ENCODE peak calls at places on chromosomes 7 and 10, in seven cellular contexts. A is brain microvascular endothelial cell, K is tibial artery, Q is A549, P is BJ, X is HepG2, H is neural progenitor cell. L is an unnamed sample.

GRCh38 chr10:131748831-131749766 is 151.7 kb upstream of the PPP2R2D start:
- DNase-seq in A (no peak), P (no peak), Q (no peak), X (peak), H (peak), K (no peak), L (peak)

GRCh38 chr10:116787018-116787674 is 44.8 kb upstream of the HSPA12A start:
- DNase-seq in H (no peak), X (no peak), A (no peak), Q (no peak), P (no peak), K (no peak), L (no peak)

GRCh38 chr10:23917251-23917908 is 291.6 kb upstream of the KIAA1217 start:
- DNase-seq in P (no peak), H (no peak), Q (no peak), X (no peak), K (no peak), A (no peak), L (no peak)

GRCh38 chr7:114107522-114107921 is 188.7 kb upstream of the PPP1R3A start:
- DNase-seq in Q (no peak), K (no peak), P (no peak), A (no peak), X (no peak), H (no peak), L (no peak)

GRCh38 chr7:101235050-101235449 is 2.6 kb downstream of the CLDN15 start:
- DNase-seq in P (no peak), A (no peak), K (no peak), X (peak), Q (peak), H (peak), L (peak)

GRCh38 chr10:86164216-86164774 is 202.3 kb downstream of the GRID1 start:
- DNase-seq in H (no peak), Q (no peak), X (peak), A (no peak), P (no peak), K (peak), L (no peak)

GRCh38 chr10:106931159-106931852 is 233.2 kb downstream of the SORCS1 start:
- DNase-seq in K (peak), X (peak), Q (no peak), A (no peak), H (no peak), P (no peak), L (no peak)

GRCh38 chr10:60403168-60403873 is 13.6 kb upstream of the ANK3 start:
- DNase-seq in Q (no peak), K (no peak), A (no peak), P (no peak), X (no peak), H (no peak), L (no peak)

GRCh38 chr7:108299251-108300014 is 156.8 kb downstream of the NRCAM start:
- DNase-seq in A (peak), P (peak), H (no peak), X (no peak), K (no peak), Q (peak), L (no peak)

GRCh38 chr10:339038-339391 is 203.8 kb downstream of the ZMYND11 start:
- DNase-seq in Q (no peak), K (no peak), H (no peak), A (no peak), X (no peak), P (no peak), L (no peak)

GRCh38 chr10:20084451-20084850 is 268.2 kb downstream of the PLXDC2 start:
- DNase-seq in K (no peak), P (no peak), Q (no peak), X (no peak), A (no peak), H (no peak), L (no peak)

GRCh38 chr10:122267849-122268737 is 3.0 kb upstream of the BTBD16 start:
- DNase-seq in P (no peak), Q (peak), X (peak), A (peak), K (peak), H (peak), L (no peak)

GRCh38 chr10:72509206-72509799 is 116.6 kb downstream of the MICU1 start:
- DNase-seq in Q (no peak), H (no peak), K (no peak), X (no peak), A (no peak), P (no peak), L (no peak)

GRCh38 chr7:45920543-45921380 is at the start of gene IGFBP3:
- DNase-seq in H (peak), Q (peak), A (no peak), K (peak), X (no peak), P (no peak), L (peak)

GRCh38 chr10:94006591-94007550 is 13.1 kb downstream of the PLCE1 start:
- DNase-seq in X (no peak), K (no peak), A (peak), Q (peak), P (peak), H (no peak), L (peak)

GRCh38 chr10:59393349-59393748 is 31.0 kb upstream of the FAM13C start:
- DNase-seq in H (no peak), P (no peak), K (no peak), X (no peak), Q (no peak), A (peak), L (no peak)

GRCh38 chr7:151188252-151188542 is 1.1 kb upstream of the ASB10 start:
- DNase-seq in P (no peak), H (no peak), Q (no peak), K (no peak), X (no peak), A (no peak), L (no peak)

GRCh38 chr10:132665946-132666732 is 119.8 kb downstream of the NKX6-2 start:
- DNase-seq in A (peak), K (no peak), H (no peak), P (peak), X (no peak), Q (peak), L (no peak)

GRCh38 chr10:132764108-132764507 is 21.8 kb downstream of the NKX6-2 start:
- DNase-seq in H (no peak), K (no peak), P (no peak), X (no peak), Q (no peak), A (no peak), L (no peak)

GRCh38 chr7:83077328-83077727 is 85.4 kb downstream of the PCLO start:
- DNase-seq in P (no peak), H (no peak), Q (no peak), X (no peak), K (no peak), A (peak), L (no peak)

GRCh38 chr7:41051525-41051924 is 651.4 kb downstream of the INHBA start:
- DNase-seq in Q (no peak), K (no peak), H (peak), P (no peak), X (no peak), A (no peak), L (no peak)

GRCh38 chr7:6604458-6604857 is 11.0 kb upstream of the ZNF853 start:
- DNase-seq in A (no peak), Q (no peak), X (no peak), H (no peak), P (no peak), K (no peak), L (no peak)

GRCh38 chr10:52312999-52313349 is 1.1 kb upstream of the DKK1 start:
- DNase-seq in A (no peak), P (no peak), K (no peak), H (peak), Q (peak), X (no peak), L (no peak)

GRCh38 chr10:73909716-73910115 is 1.2 kb upstream of the PLAU start:
- DNase-seq in P (no peak), A (no peak), H (no peak), K (no peak), Q (no peak), X (no peak), L (no peak)

GRCh38 chr10:59977486-59977885 is 71.1 kb upstream of the CCDC6 start:
- DNase-seq in Q (no peak), P (no peak), K (no peak), H (no peak), A (no peak), X (no peak), L (no peak)

DNA sequence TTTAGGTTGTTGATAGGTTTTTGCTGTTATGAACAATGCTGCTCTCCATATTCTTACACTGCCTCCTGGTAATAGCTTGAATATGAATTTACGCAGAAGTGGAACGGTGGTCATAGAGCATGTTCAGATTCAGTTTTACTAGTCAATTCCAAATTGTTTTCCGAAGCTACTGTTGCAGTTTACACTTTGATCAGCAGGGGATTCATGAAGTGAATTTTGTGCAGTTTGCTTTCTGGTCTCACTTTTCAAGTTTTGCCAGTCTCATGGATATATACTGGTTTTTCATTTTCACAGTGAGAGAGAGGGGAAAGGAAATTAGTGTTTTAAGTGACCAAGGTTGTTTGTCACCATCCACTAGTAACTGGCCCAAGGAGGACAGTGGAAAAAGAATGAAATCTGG is 171.3 kb downstream of the PRKCQ start:
- DNase-seq in K (no peak), H (no peak), P (no peak), Q (no peak), X (no peak), A (no peak), L (no peak)
- TF ChIP-seq CTCF in K (no peak), H (peak), P (no peak), Q (no peak), X (no peak), A (no peak), L (no peak)

GRCh38 chr10:100208271-100208670 is 21.1 kb downstream of the CHUK start:
- DNase-seq in X (no peak), Q (no peak), H (no peak), A (no peak), K (no peak), P (no peak), L (no peak)

GRCh38 chr10:100204370-100204769 is 18.5 kb upstream of the ERLIN1 start:
- DNase-seq in H (no peak), K (no peak), Q (no peak), P (no peak), X (no peak), A (no peak), L (no peak)

DNA sequence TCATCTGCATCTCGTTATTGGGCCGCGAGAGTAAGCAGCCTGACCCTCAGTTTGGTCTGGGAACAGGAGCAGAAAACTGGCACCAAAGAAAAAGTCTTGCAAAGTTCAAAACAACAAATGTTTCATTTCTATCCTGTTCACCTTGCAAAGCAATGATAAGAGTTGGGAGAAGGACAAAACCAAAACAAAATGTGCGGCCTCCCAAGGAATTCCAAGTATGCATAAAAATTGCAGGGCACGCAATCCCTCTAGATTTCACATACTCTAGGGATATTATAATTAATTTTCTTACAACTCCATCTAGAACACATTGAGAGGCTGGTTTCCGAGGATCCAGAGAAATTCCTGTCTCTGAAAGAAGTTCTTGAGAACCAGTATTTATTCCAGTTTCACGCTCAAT is 20.1 kb downstream of the CHUK start:
- DNase-seq in H (no peak), P (no peak), Q (no peak), K (no peak), X (no peak), A (peak), L (no peak)
- H3K4me3 ChIP-seq in H (no peak), P (no peak), Q (no peak), K (no peak), X (no peak), A (no peak), L (no peak)

GRCh38 chr7:116801092-116801710 is 61.2 kb upstream of the CAPZA2 start:
- DNase-seq in P (no peak), A (peak), K (no peak), H (no peak), X (peak), Q (peak), L (no peak)

GRCh38 chr7:116802144-116802747 is 60.1 kb upstream of the CAPZA2 start:
- DNase-seq in A (no peak), K (no peak), P (peak), X (no peak), H (peak), Q (no peak), L (no peak)

GRCh38 chr7:116804459-116804858 is 57.9 kb upstream of the CAPZA2 start:
- DNase-seq in A (no peak), P (no peak), H (no peak), Q (peak), X (peak), K (no peak), L (no peak)

GRCh38 chr7:116800594-116800993 is 61.8 kb upstream of the CAPZA2 start:
- DNase-seq in K (no peak), Q (no peak), H (no peak), P (no peak), X (no peak), A (no peak), L (no peak)

GRCh38 chr7:116802784-116803183 is 59.6 kb upstream of the CAPZA2 start:
- DNase-seq in K (no peak), A (peak), X (peak), Q (peak), P (peak), H (peak), L (peak)
- TF ChIP-seq CTCF in K (peak), A (peak), X (peak), Q (peak), P (peak), H (peak), L (peak)

GRCh38 chr7:64795176-64795575 is 948 bp downstream of the ZNF138 start:
- DNase-seq in X (no peak), Q (no peak), P (no peak), K (no peak), H (peak), A (no peak), L (no peak)
- H3K4me3 ChIP-seq in X (peak), Q (peak), P (peak), K (peak), H (peak), A (peak), L (no peak)

GRCh38 chr10:46523119-46523880 is 33.2 kb downstream of the GPRIN2 start:
- DNase-seq in Q (peak), A (no peak), H (no peak), X (no peak), P (no peak), K (peak), L (peak)
- TF ChIP-seq CTCF in Q (no peak), A (no peak), H (no peak), X (no peak), P (no peak), K (no peak), L (no peak)

GRCh38 chr10:5694573-5694972 is 9.9 kb downstream of the TASOR2 start:
- DNase-seq in A (no peak), X (no peak), K (no peak), P (no peak), Q (no peak), H (no peak), L (no peak)

GRCh38 chr10:5688587-5688986 is 3.9 kb downstream of the TASOR2 start:
- DNase-seq in P (no peak), X (no peak), K (no peak), Q (no peak), H (no peak), A (no peak), L (no peak)

GRCh38 chr10:5697342-5697741 is 12.7 kb downstream of the TASOR2 start:
- DNase-seq in H (no peak), A (no peak), X (no peak), Q (no peak), K (no peak), P (no peak), L (no peak)

GRCh38 chr10:5691786-5692185 is 7.1 kb downstream of the TASOR2 start:
- DNase-seq in K (no peak), A (no peak), X (no peak), Q (no peak), P (no peak), H (no peak), L (no peak)

DNA sequence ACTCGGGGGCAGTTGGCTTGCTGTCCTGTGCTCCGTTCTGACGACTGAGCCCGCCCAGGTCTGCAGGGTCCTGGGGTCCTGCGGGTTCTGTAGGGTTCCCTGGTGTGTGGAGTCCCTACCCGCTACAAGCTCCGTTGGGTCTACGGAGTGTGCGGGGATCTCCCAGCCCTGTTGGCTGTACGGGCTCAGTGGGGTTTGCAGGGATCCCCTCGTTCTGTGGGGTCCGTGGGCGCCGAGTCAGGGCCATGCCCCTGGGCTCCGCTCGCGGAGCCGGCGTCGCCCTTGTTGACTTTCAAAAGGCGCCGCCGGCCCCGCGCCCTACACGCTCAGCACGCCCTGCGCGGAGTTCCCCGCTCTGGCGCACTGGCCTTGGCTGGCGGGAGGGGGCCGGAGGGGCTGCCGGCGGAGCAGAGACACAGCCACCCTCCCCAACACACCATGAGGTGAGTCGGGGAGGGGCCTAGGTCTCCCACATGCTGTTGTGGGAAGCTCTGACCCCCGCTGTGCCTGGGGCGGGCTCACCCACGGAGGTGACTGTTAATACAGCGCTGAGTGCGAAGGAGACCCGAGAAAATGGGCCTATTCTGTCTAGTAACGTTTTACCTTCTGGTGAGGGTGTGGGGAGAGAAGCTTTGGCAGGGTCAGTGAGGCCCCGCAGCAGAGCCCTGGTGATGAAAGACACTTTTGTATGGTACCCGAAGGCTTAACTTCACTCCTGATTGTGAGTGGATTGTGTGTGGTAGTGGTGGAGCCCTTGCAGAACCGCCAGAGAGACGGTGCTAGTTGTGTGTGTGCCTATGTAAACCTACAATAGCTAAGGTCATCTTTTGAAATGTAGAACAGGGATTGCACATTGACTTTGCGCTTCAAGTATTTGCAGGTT is 8.1 kb downstream of the TASOR2 start:
- DNase-seq in A (peak), K (no peak), H (peak), Q (peak), X (peak), P (no peak), L (peak)
- H3K4me3 ChIP-seq in A (peak), K (peak), H (peak), Q (peak), X (peak), P (peak), L (no peak)

DNA sequence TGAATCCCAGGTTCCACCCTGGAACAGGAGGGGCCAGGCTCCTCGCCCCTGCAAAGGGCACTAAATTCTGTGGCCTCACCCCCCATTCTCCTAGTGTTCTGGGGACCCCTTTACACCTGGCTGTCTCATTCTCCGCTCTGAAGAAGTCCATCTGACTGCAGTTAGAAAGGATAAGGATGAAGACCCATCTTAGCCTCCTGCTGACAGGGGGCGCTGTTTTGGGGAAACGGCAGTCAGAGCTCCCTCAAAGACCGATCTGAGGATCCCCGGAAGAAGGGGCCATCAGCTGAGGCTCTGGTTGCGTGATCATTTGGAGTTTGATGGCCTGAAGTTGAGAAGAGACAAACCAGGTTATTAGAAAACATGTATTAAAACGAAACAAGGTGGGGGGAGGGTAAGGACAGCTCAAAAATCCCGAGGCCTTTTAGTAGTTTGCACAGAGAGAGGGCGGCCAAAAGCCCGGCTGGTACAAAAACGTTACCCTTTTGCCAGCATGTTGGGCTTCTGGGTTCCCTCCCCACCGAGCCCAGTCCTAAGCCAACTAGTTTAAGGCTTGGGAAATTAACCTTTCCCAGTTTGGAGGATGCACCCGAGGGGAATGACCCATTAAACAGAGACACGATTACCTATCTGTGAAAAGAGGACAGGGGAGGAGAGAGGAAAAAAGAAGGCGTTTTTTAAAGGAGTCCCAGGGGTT is 102.8 kb downstream of the CHN2 start:
- DNase-seq in X (no peak), H (peak), A (no peak), K (no peak), P (no peak), Q (peak), L (no peak)
- TF ChIP-seq CTCF in X (peak), H (peak), A (peak), K (no peak), P (no peak), Q (no peak), L (no peak)

DNA sequence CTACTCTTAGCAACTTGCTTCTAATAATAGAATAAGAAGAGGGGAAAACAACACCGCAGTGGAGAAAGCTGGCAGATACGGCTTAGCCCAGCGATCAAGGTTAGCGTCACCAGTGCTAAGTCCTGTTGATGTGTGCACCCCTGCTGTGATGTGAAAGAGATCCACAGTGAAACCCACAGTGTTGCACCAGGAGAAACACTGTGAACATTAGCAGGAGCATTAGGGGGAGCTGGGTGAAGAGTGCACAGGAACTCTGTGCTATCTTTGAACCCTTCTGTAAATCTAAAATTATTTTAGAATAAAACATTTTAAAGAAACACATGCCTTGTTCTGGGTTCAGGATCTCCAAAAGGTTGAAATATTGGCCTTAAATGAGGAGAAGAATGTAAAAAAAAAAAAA is 154.1 kb upstream of the UNC5B start:
- DNase-seq in P (no peak), K (no peak), Q (no peak), H (no peak), X (no peak), A (no peak), L (no peak)
- H3K4me3 ChIP-seq in P (no peak), K (no peak), Q (no peak), H (no peak), X (no peak), A (no peak), L (no peak)